ENCODE peak calls at places on chromosomes 6 and 20, in six cellular contexts. P, I, A, B, G and C are unnamed samples.
A peak's percentile ranks its signal among the peaks of the same experiment; 100 is the strongest.

GRCh38 chr6:21188505-21189223 is 404.9 kb upstream of the SOX4 start:
- DNase-seq in P (no peak), A (no peak), B (no peak), G (no peak), I (no peak), C (peak; percentile 92)

GRCh38 chr20:43681991-43682410 is 15.1 kb downstream of the MYBL2 start:
- DNase-seq in P (no peak), B (no peak), I (no peak), G (no peak), A (no peak), C (no peak)

GRCh38 chr6:127146935-127147334 is 28.5 kb downstream of the RSPO3 start:
- DNase-seq in P (peak; percentile 79), A (no peak), G (no peak), I (no peak), B (no peak), C (no peak)

GRCh38 chr6:72787521-72788031 is 165.7 kb downstream of the KCNQ5 start:
- DNase-seq in I (no peak), A (no peak), P (peak; percentile 81), B (peak; percentile 91), G (no peak), C (no peak)

GRCh38 chr6:153790048-153790447 is 249.0 kb upstream of the OPRM1 start:
- DNase-seq in A (no peak), G (no peak), I (no peak), B (no peak), P (peak; percentile 59), C (no peak)

GRCh38 chr6:156881687-156882629 is 104.8 kb downstream of the ARID1B start:
- DNase-seq in B (no peak), P (no peak), I (no peak), G (no peak), A (no peak), C (no peak)

GRCh38 chr6:118054082-118054481 is 147.0 kb downstream of the SLC35F1 start:
- DNase-seq in P (no peak), G (no peak), I (no peak), B (no peak), A (no peak), C (no peak)

GRCh38 chr6:117270121-117270959 is 5.0 kb downstream of the VGLL2 start:
- DNase-seq in P (no peak), B (no peak), I (no peak), G (no peak), A (no peak), C (no peak)

GRCh38 chr6:112325449-112325848 is 21.7 kb upstream of the RFPL4B start:
- DNase-seq in I (no peak), A (no peak), B (no peak), P (no peak), G (no peak), C (no peak)

GRCh38 chr20:58019027-58019849 is 209.2 kb downstream of the ANKRD60 start:
- DNase-seq in G (peak; percentile 28), I (no peak), A (no peak), P (peak; percentile 94), B (peak; percentile 54), C (no peak)

GRCh38 chr6:157667211-157668033 is 155.6 kb upstream of the SNX9 start:
- DNase-seq in I (peak; percentile 69), B (peak; percentile 40), G (no peak), A (peak; percentile 36), P (peak; percentile 87), C (peak; percentile 67)

GRCh38 chr6:83231146-83231545 is 38.0 kb downstream of the RWDD2A start:
- DNase-seq in B (peak; percentile 64), I (no peak), A (no peak), P (peak; percentile 40), G (no peak), C (no peak)

GRCh38 chr6:20426177-20427082 is 24.8 kb downstream of the E2F3 start:
- DNase-seq in G (no peak), P (no peak), A (no peak), B (no peak), I (no peak), C (no peak)

GRCh38 chr6:11729083-11729482 is 49.5 kb downstream of the ADTRP start:
- DNase-seq in I (peak; percentile 46), B (no peak), G (no peak), P (no peak), A (no peak), C (no peak)

GRCh38 chr6:32908897-32909296 is 31.9 kb downstream of the HLA-DMB start:
- DNase-seq in P (no peak), B (no peak), A (no peak), I (no peak), G (no peak), C (no peak)

GRCh38 chr20:51586005-51586440 is 43.5 kb upstream of the NFATC2 start:
- DNase-seq in P (peak; percentile 95), G (no peak), A (no peak), I (no peak), B (peak; percentile 55), C (no peak)

GRCh38 chr6:26240981-26241770 is 123.8 kb upstream of the BTN3A2 start:
- DNase-seq in G (no peak), B (peak; percentile 55), I (peak; percentile 70), A (peak; percentile 43), P (peak; percentile 67), C (no peak)

GRCh38 chr20:46065691-46066090 is 24.1 kb downstream of the NCOA5 start:
- DNase-seq in A (no peak), B (no peak), I (no peak), G (no peak), P (no peak), C (no peak)

GRCh38 chr6:19039287-19039686 is 652.1 kb downstream of the RNF144B start:
- DNase-seq in B (no peak), I (no peak), P (no peak), G (no peak), A (no peak), C (no peak)

GRCh38 chr6:160297310-160297709 is 38.7 kb upstream of the SLC22A2 start:
- DNase-seq in P (no peak), A (no peak), G (no peak), B (no peak), I (no peak), C (no peak)

GRCh38 chr6:98669371-98669770 is 165.0 kb upstream of the POU3F2 start:
- DNase-seq in A (no peak), P (no peak), B (no peak), G (no peak), I (no peak), C (no peak)

GRCh38 chr6:111653434-111653833 is 47.8 kb upstream of the TRAF3IP2 start:
- DNase-seq in G (no peak), A (no peak), P (no peak), I (no peak), B (no peak), C (no peak)

GRCh38 chr20:62745959-62746288 is 37.3 kb downstream of the NTSR1 start:
- DNase-seq in A (no peak), P (no peak), G (no peak), B (no peak), I (no peak), C (no peak)

GRCh38 chr6:116016846-116017545 is 43.7 kb downstream of the FRK start:
- DNase-seq in G (no peak), A (no peak), I (no peak), B (no peak), P (no peak), C (peak; percentile 49)